ENCODE peak calls at places on chromosomes 7 and 10, in five cellular contexts. O is mesendoderm, X is left lung, T is PC-9, M is GM12878. P is an unnamed sample. For H3K4me1, the result is how much of the 10 kb centered on the place peaks cover.

GRCh38 chr7:120373174-120373573 is 100.2 kb downstream of the KCND2 start:
- DNase-seq in O (no peak), X (no peak), T (no peak), M (no peak), P (no peak)

GRCh38 chr7:129989466-129989865 is 36.7 kb upstream of the UBE2H start:
- DNase-seq in O (no peak), X (no peak), T (peak), M (peak), P (no peak)

GRCh38 chr10:127145173-127145572 is 51.2 kb downstream of the INSYN2A start:
- DNase-seq in O (no peak), X (no peak), T (no peak), M (no peak), P (no peak)

GRCh38 chr10:102802920-102803534 is 34.2 kb downstream of the CYP17A1 start:
- DNase-seq in O (peak), X (no peak), T (no peak), M (peak), P (peak)

GRCh38 chr10:99799613-99800012 is 17.2 kb downstream of the ABCC2 start:
- DNase-seq in O (peak), X (no peak), T (no peak), M (no peak), P (no peak)

GRCh38 chr10:32445036-32445435 is 904 bp upstream of the CCDC7 start:
- DNase-seq in O (no peak), X (no peak), T (no peak), M (no peak), P (peak)

GRCh38 chr7:127858091-127858914 is 172.9 kb downstream of the LRRC4 start:
- DNase-seq in O (no peak), X (no peak), T (no peak), M (no peak), P (no peak)

GRCh38 chr10:14838582-14839304 is 637 bp downstream of the HSPA14 start:
- DNase-seq in O (peak), X (peak), T (no peak), M (no peak), P (peak)

GRCh38 chr7:158539711-158540146 is 47.9 kb downstream of the PTPRN2 start:
- DNase-seq in O (no peak), X (no peak), T (no peak), M (no peak), P (no peak)

GRCh38 chr10:22135591-22135990 is 82.2 kb downstream of the EBLN1 start:
- DNase-seq in O (no peak), X (no peak), T (no peak), M (no peak), P (no peak)

GRCh38 chr7:129998446-129998845 is 45.7 kb upstream of the UBE2H start:
- DNase-seq in O (no peak), X (no peak), T (no peak), M (no peak), P (no peak)

GRCh38 chr7:79683185-79683890 is 229.9 kb upstream of the MAGI2 start:
- DNase-seq in O (no peak), X (no peak), T (no peak), M (no peak), P (no peak)

GRCh38 chr7:91976743-91977142 is 36.1 kb downstream of the AKAP9 start:
- DNase-seq in O (no peak), X (no peak), T (no peak), M (no peak), P (no peak)

GRCh38 chr10:121222842-121223241 is 371.7 kb downstream of the WDR11 start:
- DNase-seq in O (no peak), X (no peak), T (no peak), M (no peak), P (no peak)

GRCh38 chr10:129025774-129026173 is 441.3 kb upstream of the MGMT start:
- DNase-seq in O (peak), X (no peak), T (no peak), M (no peak), P (no peak)

GRCh38 chr10:58608826-58609225 is 96.2 kb downstream of the BICC1 start:
- DNase-seq in O (no peak), X (no peak), T (no peak), M (no peak), P (no peak)

GRCh38 chr10:52706347-52707070 is 66.1 kb downstream of the MBL2 start:
- DNase-seq in O (no peak), X (no peak), T (no peak), M (no peak), P (no peak)

GRCh38 chr10:43958964-43959363 is 310.3 kb upstream of the ZNF32 start:
- DNase-seq in O (no peak), X (no peak), T (no peak), M (no peak), P (no peak)

GRCh38 chr7:84083846-84084245 is 110.7 kb downstream of the SEMA3A start:
- DNase-seq in O (no peak), X (no peak), T (no peak), M (no peak), P (no peak)

GRCh38 chr10:44196008-44196320 is 188.9 kb downstream of the CXCL12 start:
- DNase-seq in O (no peak), X (no peak), T (no peak), M (no peak), P (no peak)

GRCh38 chr7:65946895-65947294 is 35.1 kb downstream of the GUSB start:
- DNase-seq in O (no peak), X (no peak), T (peak), M (no peak), P (peak)
- H3K27ac ChIP-seq in O (no peak), X (no peak), T (no peak), M (no peak), P (no peak)

GRCh38 chr7:19470031-19470430 is 238.8 kb downstream of the POLR1F start:
- DNase-seq in O (no peak), X (no peak), T (no peak), M (no peak), P (no peak)
- H3K4me1 ChIP-seq in O (under half), X (under half), T (under half), M (under half), P (under half)

DNA sequence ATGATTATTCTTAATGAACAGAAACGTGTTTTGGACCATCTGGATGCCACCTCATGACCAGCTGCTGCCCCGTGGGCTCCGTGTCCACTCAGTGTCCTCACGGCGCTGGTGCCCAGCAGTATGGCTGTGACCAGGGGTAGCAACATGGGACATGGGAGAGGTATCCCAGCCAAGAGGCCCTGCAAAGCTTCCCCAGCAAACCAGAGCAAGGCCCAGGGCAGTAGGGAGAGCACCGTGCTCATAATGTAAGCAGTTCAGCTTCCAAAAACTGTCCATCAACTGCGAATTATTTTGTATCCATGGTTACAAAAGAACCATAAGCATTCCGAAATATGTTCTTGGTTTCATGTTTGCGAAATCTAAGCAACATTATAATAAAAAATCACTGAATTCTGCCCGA is 117.8 kb downstream of the DIP2C start:
- DNase-seq in O (no peak), X (no peak), T (no peak), M (no peak), P (no peak)
- H3K27ac ChIP-seq in O (no peak), X (no peak), T (no peak), M (no peak), P (no peak)

DNA sequence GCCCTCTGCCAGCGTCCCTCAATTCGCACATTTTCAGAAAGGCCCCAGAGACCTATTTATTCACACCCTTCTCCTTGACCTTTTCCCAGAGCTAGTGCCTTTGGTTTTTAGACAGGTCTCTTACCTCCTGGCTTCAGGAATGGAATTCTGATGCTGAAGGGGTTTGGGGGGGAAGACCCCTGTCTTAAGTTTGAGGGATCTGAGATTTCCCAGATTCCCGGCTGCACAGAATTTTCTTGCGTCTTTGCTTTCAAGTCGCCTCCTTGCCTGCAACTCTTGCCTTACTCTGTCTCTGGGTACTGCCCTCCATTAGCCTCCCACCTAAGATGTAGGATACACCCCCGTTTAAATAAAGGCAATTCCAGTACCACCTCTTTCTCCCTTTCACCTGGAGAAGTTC is 1.9 kb downstream of the GATA3 start:
- DNase-seq in O (no peak), X (no peak), T (no peak), M (no peak), P (no peak)
- H3K4me1 ChIP-seq in O (under half), X (under half), T (under half), M (under half), P (under half)

DNA sequence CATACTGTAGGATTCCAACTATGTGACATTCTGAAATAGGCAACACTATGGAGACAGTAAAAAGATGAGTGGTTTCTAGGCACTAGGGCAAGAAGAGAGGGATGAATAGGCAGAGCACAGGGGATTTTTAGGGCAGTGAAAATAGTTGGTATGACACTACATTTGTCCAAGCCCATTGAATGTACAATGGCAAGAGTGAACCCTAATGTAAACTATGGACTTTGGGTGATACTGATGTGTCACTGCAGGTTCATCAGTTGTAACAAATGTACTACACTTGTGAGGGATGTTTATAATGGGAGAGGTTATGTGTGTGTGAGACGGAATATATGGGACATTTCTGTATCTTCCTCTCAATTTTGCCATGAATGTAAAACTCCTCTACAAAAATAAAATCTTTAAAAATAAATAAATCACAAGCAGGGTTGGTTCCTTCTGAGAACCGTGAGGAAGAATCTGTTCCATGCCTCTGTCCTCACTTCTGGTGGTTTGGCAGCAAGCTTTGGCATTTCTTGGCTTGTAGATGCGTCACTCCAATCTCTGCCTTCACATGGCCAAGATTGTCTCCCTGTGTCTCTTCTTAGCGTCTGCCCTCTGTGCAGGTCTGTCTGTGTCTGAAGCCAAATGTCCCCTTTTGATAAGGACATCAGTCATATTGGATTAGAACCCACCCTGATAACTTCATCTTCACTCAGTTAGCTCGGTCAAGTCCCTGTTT is 83.1 kb upstream of the AGBL3 start:
- DNase-seq in O (no peak), X (no peak), T (no peak), M (no peak), P (peak)
- H3K27ac ChIP-seq in O (no peak), X (no peak), T (no peak), M (no peak), P (no peak)

GRCh38 chr10:80498833-80499671 is 38.6 kb upstream of the SH2D4B start:
- DNase-seq in O (peak), X (peak), T (peak), M (no peak), P (peak)

GRCh38 chr10:80498039-80498832 is 39.5 kb upstream of the SH2D4B start:
- DNase-seq in O (no peak), X (no peak), T (no peak), M (no peak), P (no peak)

GRCh38 chr10:80500572-80501380 is 36.9 kb upstream of the SH2D4B start:
- DNase-seq in O (peak), X (no peak), T (peak), M (peak), P (peak)

GRCh38 chr10:80496555-80497172 is 41.0 kb upstream of the SH2D4B start:
- DNase-seq in O (no peak), X (no peak), T (no peak), M (no peak), P (no peak)

DNA sequence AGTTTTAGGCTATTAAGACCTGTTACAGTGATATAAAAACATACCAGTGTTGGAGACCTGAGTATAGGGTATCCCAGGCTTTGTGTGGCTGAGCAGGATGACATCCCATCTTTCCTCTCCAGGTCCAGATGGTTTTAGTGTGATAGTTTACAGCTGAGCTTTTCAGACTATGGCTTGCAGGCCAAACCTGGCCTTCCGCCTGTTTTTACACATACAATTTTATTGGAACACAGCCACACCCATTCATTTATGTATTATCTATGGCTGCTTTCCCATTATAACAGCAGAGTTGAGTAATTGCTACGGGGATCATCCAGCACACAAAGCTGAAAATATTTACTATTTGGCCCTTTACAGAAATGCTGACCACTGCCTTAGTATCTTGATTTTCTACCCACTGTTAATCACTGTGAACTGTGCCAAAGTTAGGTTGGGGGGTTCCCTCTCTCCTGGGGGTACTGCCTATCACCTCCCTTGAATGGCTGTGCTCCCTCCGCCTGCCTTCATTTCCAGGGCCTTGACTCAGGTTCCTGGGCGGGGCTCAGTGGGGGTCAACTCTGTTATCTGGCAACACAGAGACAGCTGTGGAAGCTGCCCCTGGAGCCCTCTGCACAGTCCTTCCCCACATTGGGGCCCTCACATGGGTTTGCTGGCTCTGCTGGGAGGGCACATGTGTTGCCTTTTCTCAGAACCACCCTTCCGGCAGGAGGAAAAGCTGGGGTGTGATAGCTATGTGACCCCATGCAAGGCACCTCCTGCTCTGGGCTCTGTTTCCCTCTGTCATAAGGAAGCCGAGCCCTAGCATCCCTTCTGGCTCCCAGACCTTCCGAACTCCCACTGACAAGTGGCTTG is 40.3 kb upstream of the SH2D4B start:
- DNase-seq in O (no peak), X (no peak), T (no peak), M (no peak), P (peak)
- H3K4me1 ChIP-seq in O (under half), X (half or more), T (half or more), M (half or more), P (under half)

GRCh38 chr10:79346012-79346340 is 1.3 kb upstream of the PPIF start:
- DNase-seq in O (no peak), X (no peak), T (no peak), M (no peak), P (no peak)

GRCh38 chr10:79346388-79347225 is 662 bp upstream of the PPIF start:
- DNase-seq in O (peak), X (no peak), T (no peak), M (no peak), P (no peak)

GRCh38 chr10:79345241-79346011 is 1.8 kb upstream of the PPIF start:
- DNase-seq in O (no peak), X (no peak), T (no peak), M (no peak), P (no peak)

GRCh38 chr10:79342811-79343541 is 4.3 kb upstream of the PPIF start:
- DNase-seq in O (no peak), X (no peak), T (no peak), M (no peak), P (peak)

DNA sequence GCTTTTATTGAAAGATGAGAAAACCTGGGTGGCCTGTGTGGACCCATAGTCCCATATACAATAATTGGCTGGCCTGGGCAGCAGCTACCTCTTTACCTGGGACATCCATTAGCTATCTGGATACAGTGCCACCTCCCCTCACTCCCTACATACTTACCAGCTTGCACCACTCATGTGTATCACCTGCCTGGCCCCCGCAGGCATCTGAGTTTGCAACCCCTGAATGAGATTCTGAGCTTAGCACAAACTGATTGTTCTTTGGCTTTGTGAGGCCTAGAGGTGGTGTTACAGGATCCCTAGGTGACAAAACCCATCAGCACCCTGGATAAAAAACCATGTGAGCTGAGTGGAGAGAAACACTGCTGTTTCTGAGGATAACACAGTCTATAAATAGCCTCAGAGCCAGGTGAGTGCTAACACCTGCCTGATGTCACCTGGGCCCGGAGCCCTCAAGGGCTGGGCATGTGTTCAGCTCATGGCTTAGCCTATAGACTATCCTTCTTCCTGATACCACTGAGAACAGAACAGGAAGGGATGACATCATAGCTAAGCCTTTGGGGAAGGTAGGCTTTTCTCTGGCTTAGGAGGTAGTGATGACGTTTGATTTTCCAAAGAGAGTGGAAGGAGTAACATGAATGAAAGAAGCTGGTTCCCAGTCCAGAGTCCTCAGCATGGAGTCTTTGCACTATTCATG is 2.6 kb upstream of the PPIF start:
- DNase-seq in O (no peak), X (no peak), T (no peak), M (no peak), P (no peak)
- H3K27ac ChIP-seq in O (no peak), X (no peak), T (no peak), M (no peak), P (peak)

GRCh38 chr7:24820730-24821044 is 63.4 kb upstream of the GSDME start:
- DNase-seq in O (no peak), X (no peak), T (peak), M (no peak), P (peak)
- H3K4me1 ChIP-seq in O (under half), X (under half), T (half or more), M (under half), P (under half)

P was measured in cardiac muscle cell.